ENCODE peak calls at places on chromosomes 5 and 9, in nine cellular contexts. S, F, T, U, R, E, O, L and C are unnamed samples.
A peak's percentile ranks its signal among the peaks of the same experiment; 100 is the strongest.

GRCh38 chr5:168219515-168220410 is 71.7 kb upstream of the WWC1 start:
- DNase-seq in U (peak; percentile 63), R (peak; percentile 67), L (peak; percentile 31), E (peak; percentile 12), O (peak; percentile 75), F (peak; percentile 89), T (peak; percentile 56), S (peak; percentile 88), C (peak; percentile 81)

GRCh38 chr9:133122935-133123611 is 2.0 kb upstream of the RALGDS start:
- DNase-seq in U (peak; percentile 45), S (peak; percentile 29), F (no peak), O (no peak), T (peak; percentile 41), R (no peak), L (peak; percentile 78), E (no peak), C (no peak)

GRCh38 chr5:102654559-102655354 is 100.3 kb upstream of the PAM start:
- DNase-seq in L (no peak), F (no peak), R (no peak), U (no peak), S (no peak), O (no peak), T (no peak), E (no peak), C (no peak)

GRCh38 chr9:85716031-85716877 is 25.5 kb downstream of the AGTPBP1 start:
- DNase-seq in O (peak; percentile 36), S (peak; percentile 78), L (no peak), U (no peak), E (no peak), F (no peak), T (no peak), R (no peak), C (no peak)

GRCh38 chr9:21687351-21687750 is 115.1 kb upstream of the MTAP start:
- DNase-seq in E (no peak), F (no peak), U (no peak), T (no peak), R (no peak), O (no peak), S (no peak), L (no peak), C (no peak)

GRCh38 chr5:17833336-17833735 is 199.1 kb downstream of the TAF11L14 start:
- DNase-seq in U (peak; percentile 8), T (no peak), S (no peak), F (no peak), R (peak; percentile 60), O (no peak), L (no peak), E (no peak), C (no peak)

GRCh38 chr9:134066546-134066922 is 1.3 kb downstream of the BRD3 start:
- DNase-seq in S (no peak), L (no peak), E (no peak), O (no peak), T (no peak), U (peak; percentile 29), F (peak; percentile 59), R (no peak), C (peak; percentile 40)

GRCh38 chr9:115018547-115019435 is 88.4 kb upstream of the TNFSF8 start:
- DNase-seq in F (no peak), O (no peak), R (peak; percentile 75), T (no peak), S (no peak), U (peak; percentile 97), L (peak; percentile 72), E (peak; percentile 90), C (peak; percentile 96)

GRCh38 chr9:90322296-90322695 is 320.3 kb downstream of the DIRAS2 start:
- DNase-seq in F (no peak), U (peak; percentile 9), O (no peak), R (peak; percentile 18), L (no peak), T (no peak), S (no peak), E (no peak), C (peak; percentile 69)

GRCh38 chr5:96637191-96637590 is 25.0 kb upstream of the CAST start:
- DNase-seq in O (no peak), U (no peak), L (no peak), E (no peak), F (no peak), R (no peak), S (no peak), T (no peak), C (no peak)

GRCh38 chr9:22342489-22343217 is 104.0 kb upstream of the DMRTA1 start:
- DNase-seq in R (peak; percentile 89), L (no peak), T (no peak), F (peak; percentile 43), O (no peak), S (no peak), U (peak; percentile 20), E (no peak), C (peak; percentile 55)

GRCh38 chr5:50958852-50959457 is 292.5 kb downstream of the PARP8 start:
- DNase-seq in U (peak; percentile 30), E (no peak), O (no peak), F (peak; percentile 46), S (peak; percentile 74), T (peak; percentile 29), R (peak; percentile 39), L (no peak), C (peak; percentile 56)

GRCh38 chr5:175658299-175659145 is 651 bp downstream of the HRH2 start:
- DNase-seq in L (no peak), S (peak; percentile 63), U (no peak), R (no peak), F (no peak), T (peak; percentile 55), E (no peak), O (no peak), C (no peak)

GRCh38 chr5:6490693-6491092 is 42.0 kb downstream of the UBE2QL1 start:
- DNase-seq in T (no peak), U (no peak), L (no peak), R (no peak), O (no peak), S (no peak), F (no peak), E (no peak), C (no peak)

GRCh38 chr5:74638776-74639537 is 1.6 kb downstream of the ENC1 start:
- DNase-seq in T (no peak), O (peak; percentile 50), E (no peak), L (no peak), U (peak; percentile 61), R (peak; percentile 66), S (no peak), F (no peak), C (peak; percentile 64)

GRCh38 chr5:141742866-141743651 is 61.0 kb upstream of the ARAP3 start:
- DNase-seq in R (peak; percentile 27), S (peak; percentile 91), F (peak; percentile 67), O (no peak), U (peak; percentile 23), L (no peak), T (peak; percentile 89), E (no peak), C (peak; percentile 44)

GRCh38 chr9:123268240-123268949 is at the start of gene STRBP:
- DNase-seq in L (peak; percentile 79), T (peak; percentile 95), F (peak; percentile 99), U (peak; percentile 61), O (peak; percentile 99), R (peak; percentile 73), E (peak; percentile 4), S (peak; percentile 94), C (peak; percentile 59)
- TF ChIP-seq CTCF in L (no peak), T (no peak), F (peak; percentile 35), U (peak; percentile 9), O (peak; percentile 48), R (no peak), E (no peak), S (no peak), C (no peak)

GRCh38 chr9:73649552-73649951 is 497.9 kb downstream of the ANXA1 start:
- DNase-seq in T (no peak), R (no peak), F (no peak), S (no peak), E (no peak), U (no peak), O (no peak), L (no peak), C (no peak)

GRCh38 chr9:73643379-73644013 is 491.8 kb downstream of the ANXA1 start:
- DNase-seq in E (no peak), O (no peak), L (no peak), S (no peak), U (no peak), F (peak; percentile 79), T (no peak), R (peak; percentile 78), C (peak; percentile 58)

DNA sequence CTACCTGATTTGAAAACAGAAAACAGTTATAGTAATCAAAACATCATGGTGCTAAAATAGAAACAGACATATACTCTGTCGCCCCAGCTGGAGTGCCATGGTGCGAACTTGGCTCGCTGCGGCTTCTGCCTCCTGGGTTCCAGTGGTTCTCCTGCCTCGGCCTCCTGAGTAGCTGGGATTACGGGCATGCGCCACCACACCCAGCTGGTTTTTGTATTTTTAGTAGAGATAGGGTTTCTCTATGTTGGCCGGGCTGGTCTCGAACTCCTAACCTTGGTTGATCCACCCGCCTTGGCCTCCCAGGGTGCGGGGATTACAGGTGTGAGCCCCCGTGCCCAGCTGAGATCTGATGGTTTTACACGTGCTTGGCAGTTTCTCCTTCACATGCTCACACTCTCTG is 495.9 kb downstream of the ANXA1 start:
- DNase-seq in R (no peak), L (no peak), S (no peak), T (no peak), E (no peak), O (no peak), U (no peak), F (no peak), C (no peak)
- TF ChIP-seq CTCF in R (no peak), L (no peak), S (no peak), T (no peak), E (no peak), O (no peak), U (no peak), F (no peak), C (no peak)

GRCh38 chr9:91361294-91362201 is at the start of gene AUH:
- DNase-seq in U (peak; percentile 67), S (peak; percentile 89), E (no peak), R (peak; percentile 67), L (peak; percentile 80), T (peak; percentile 90), F (peak; percentile 99), O (peak; percentile 96), C (peak; percentile 69)
- TF ChIP-seq CTCF in U (no peak), S (no peak), E (no peak), R (no peak), L (no peak), T (no peak), F (no peak), O (no peak), C (no peak)

DNA sequence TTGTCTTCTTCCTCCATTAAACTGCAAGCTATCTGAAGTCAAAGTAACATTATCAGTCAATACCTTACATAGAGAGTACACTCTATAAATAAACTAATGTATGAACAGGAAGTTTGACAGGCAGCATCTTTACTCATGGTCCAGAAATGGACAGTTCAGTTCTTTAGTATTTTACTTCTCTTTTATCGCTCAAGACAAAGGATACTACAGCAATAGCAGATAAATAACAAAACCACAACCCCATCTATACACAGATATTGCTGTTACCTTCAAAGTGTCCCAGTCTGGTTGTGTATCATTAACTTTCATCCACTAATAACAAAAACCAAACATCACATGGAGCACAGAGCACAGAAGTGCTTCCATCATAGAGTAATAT is 46.4 kb downstream of the SEMA5A start:
- DNase-seq in E (no peak), F (no peak), O (peak; percentile 20), T (no peak), L (no peak), R (no peak), U (no peak), S (no peak), C (no peak)
- TF ChIP-seq CTCF in E (no peak), F (no peak), O (no peak), T (no peak), L (no peak), R (no peak), U (no peak), S (no peak), C (no peak)

GRCh38 chr5:1208743-1209551 is 7.6 kb downstream of the SLC6A19 start:
- DNase-seq in U (no peak), R (no peak), L (no peak), E (no peak), O (no peak), F (peak; percentile 37), S (no peak), T (peak; percentile 72), C (peak; percentile 20)
- TF ChIP-seq CTCF in U (peak; percentile 38), R (peak; percentile 51), L (no peak), E (peak; percentile 64), O (no peak), F (peak; percentile 74), S (peak; percentile 11), T (peak; percentile 38), C (peak; percentile 58)